ENCODE peak calls at places on chromosomes 13 and 19, in seven cellular contexts. P is iris pigment epithelial cell; E is activated effector memory CD4-positive, alpha-beta T cell treated with Interleukin-2 at 50 U/mL for 16 hours; N is H54; Z is HS-27A; U is NCI-H1694 treated with DMSO at 0.1 percent for 48 hours; Y is CD8-positive, alpha-beta memory T cell. R is an unnamed sample.

GRCh38 chr19:49651029-49651825 is 9.2 kb downstream of the SCAF1 start:
- DNase-seq in P (no peak), E (no peak), N (no peak), Z (no peak), U (no peak), Y (no peak), R (no peak)

GRCh38 chr13:20340759-20341161 is 108.6 kb upstream of the GJB6 start:
- DNase-seq in P (no peak), E (no peak), N (no peak), Z (no peak), U (no peak), Y (no peak), R (no peak)

GRCh38 chr13:33606692-33607091 is 211.3 kb upstream of the RFC3 start:
- DNase-seq in P (peak; percentile 12), E (no peak), N (no peak), Z (no peak), U (no peak), Y (no peak), R (no peak)

GRCh38 chr13:40306817-40307216 is 359.6 kb downstream of the FOXO1 start:
- DNase-seq in P (peak; percentile 16), E (no peak), N (no peak), Z (no peak), U (no peak), Y (no peak), R (no peak)

GRCh38 chr19:3543150-3544053 is 4.4 kb downstream of the TEKTIP1 start:
- DNase-seq in P (no peak), E (no peak), N (no peak), Z (no peak), U (no peak), Y (no peak), R (no peak)

GRCh38 chr19:3586124-3586626 is 897 bp downstream of the GIPC3 start:
- DNase-seq in P (no peak), E (no peak), N (no peak), Z (no peak), U (no peak), Y (peak; percentile 55), R (no peak)

GRCh38 chr19:8302357-8302691 is 5.8 kb downstream of the CD320 start:
- DNase-seq in P (no peak), E (no peak), N (no peak), Z (no peak), U (no peak), Y (no peak), R (no peak)

GRCh38 chr13:22828081-22828480 is 352.7 kb upstream of the SGCG start:
- DNase-seq in P (peak; percentile 42), E (no peak), N (no peak), Z (no peak), U (no peak), Y (no peak), R (no peak)

GRCh38 chr19:47183579-47183978 is 47.4 kb downstream of the BBC3 start:
- DNase-seq in P (no peak), E (no peak), N (no peak), Z (no peak), U (no peak), Y (no peak), R (no peak)

GRCh38 chr19:42096255-42096837 is 20.4 kb downstream of the ZNF574 start:
- DNase-seq in P (no peak), E (no peak), N (no peak), Z (no peak), U (no peak), Y (no peak), R (no peak)

GRCh38 chr19:58474291-58474996 is 1.7 kb upstream of the ZNF446 start:
- DNase-seq in P (peak; percentile 76), E (no peak), N (peak; percentile 52), Z (no peak), U (no peak), Y (no peak), R (no peak)

GRCh38 chr19:57641715-57642234 is 8.8 kb downstream of the ZNF211 start:
- DNase-seq in P (no peak), E (no peak), N (no peak), Z (no peak), U (no peak), Y (no peak), R (no peak)

GRCh38 chr19:31118292-31118925 is 230.8 kb downstream of the TSHZ3 start:
- DNase-seq in P (no peak), E (no peak), N (no peak), Z (no peak), U (no peak), Y (no peak), R (no peak)

GRCh38 chr13:91185294-91185863 is 162.1 kb upstream of the MIR17HG start:
- DNase-seq in P (peak; percentile 11), E (no peak), N (no peak), Z (no peak), U (no peak), Y (no peak), R (no peak)

GRCh38 chr13:87557788-87558187 is 113.4 kb upstream of the SLITRK5 start:
- DNase-seq in P (no peak), E (no peak), N (no peak), Z (no peak), U (no peak), Y (no peak), R (no peak)

GRCh38 chr13:59951011-59951410 is 212.7 kb downstream of the DIAPH3 start:
- DNase-seq in P (no peak), E (no peak), N (no peak), Z (no peak), U (no peak), Y (no peak), R (peak; percentile 28)

GRCh38 chr13:24254151-24254810 is 55.1 kb upstream of the C1QTNF9 start:
- DNase-seq in P (peak; percentile 72), E (peak; percentile 65), N (no peak), Z (no peak), U (no peak), Y (peak; percentile 73), R (no peak)

GRCh38 chr19:56834564-56835375 is 5.8 kb downstream of the PEG3 start:
- DNase-seq in P (no peak), E (no peak), N (no peak), Z (no peak), U (no peak), Y (no peak), R (no peak)

GRCh38 chr13:68628994-68629393 is 1398.9 kb upstream of the PCDH9 start:
- DNase-seq in P (no peak), E (no peak), N (no peak), Z (no peak), U (no peak), Y (no peak), R (no peak)

GRCh38 chr19:10339977-10340376 is 553 bp upstream of the ICAM3 start:
- DNase-seq in P (no peak), E (no peak), N (no peak), Z (no peak), U (no peak), Y (no peak), R (no peak)

GRCh38 chr19:18373892-18374629 is 11.9 kb upstream of the GDF15 start:
- DNase-seq in P (peak; percentile 100), E (peak; percentile 25), N (peak; percentile 97), Z (peak; percentile 92), U (peak; percentile 8), Y (no peak), R (peak; percentile 93)